ENCODE peak calls at places on chromosomes 6 and 20, in six cellular contexts. R is activated T-cell treated with anti-CD3 and anti-CD28 coated beads for 1 hour; G is activated CD4-positive, alpha-beta T cell treated with anti-CD3 and anti-CD28 coated beads for 1 hour; A is KG1; Z is AG20443; V is CD8-positive, alpha-beta T cell. P is an unnamed sample.

GRCh38 chr6:4274382-4275082 is 139.2 kb upstream of the ECI2 start:
- DNase-seq in Z (no peak), V (no peak), G (no peak), A (no peak), R (no peak), P (no peak)

GRCh38 chr20:43662943-43663655 is 3.8 kb upstream of the MYBL2 start:
- DNase-seq in Z (peak), G (no peak), R (no peak), A (no peak), V (no peak), P (peak)

GRCh38 chr6:131980791-131981623 is 29.8 kb upstream of the CCN2 start:
- DNase-seq in V (no peak), R (no peak), G (no peak), A (no peak), Z (no peak), P (no peak)

GRCh38 chr6:89986650-89987074 is 92.4 kb downstream of the GJA10 start:
- DNase-seq in R (no peak), Z (peak), G (no peak), A (no peak), V (no peak), P (no peak)

GRCh38 chr20:54793270-54793992 is 318.0 kb downstream of the DOK5 start:
- DNase-seq in V (no peak), A (no peak), Z (no peak), G (no peak), R (no peak), P (no peak)

GRCh38 chr6:145721144-145721543 is 14.2 kb downstream of the EPM2A start:
- DNase-seq in Z (no peak), R (no peak), G (no peak), V (no peak), A (no peak), P (no peak)

GRCh38 chr6:14468656-14469321 is 351.2 kb downstream of the CD83 start:
- DNase-seq in V (no peak), R (no peak), A (no peak), Z (no peak), G (no peak), P (no peak)

GRCh38 chr20:63123326-63123725 is 92.6 kb downstream of the YTHDF1 start:
- DNase-seq in R (no peak), Z (no peak), A (no peak), V (no peak), G (no peak), P (no peak)

GRCh38 chr6:28657756-28658465 is 132.2 kb downstream of the GPX5 start:
- DNase-seq in A (peak), Z (peak), V (no peak), G (no peak), R (peak), P (peak)

GRCh38 chr6:47654255-47654654 is 44.1 kb upstream of the ADGRF4 start:
- DNase-seq in A (no peak), R (no peak), Z (peak), V (no peak), G (no peak), P (no peak)

GRCh38 chr6:17640477-17640917 is 40.4 kb downstream of the FAM8A1 start:
- DNase-seq in A (no peak), G (no peak), Z (no peak), V (no peak), R (no peak), P (no peak)

GRCh38 chr6:33420493-33421343 is 853 bp downstream of the SYNGAP1 start:
- DNase-seq in G (no peak), Z (no peak), A (no peak), V (no peak), R (no peak), P (no peak)

GRCh38 chr6:135627092-135627715 is 129.7 kb upstream of the AHI1 start:
- DNase-seq in V (no peak), A (no peak), G (no peak), R (no peak), Z (no peak), P (no peak)

GRCh38 chr6:170291271-170292110 is 613 bp upstream of the DLL1 start:
- DNase-seq in A (no peak), V (peak), R (peak), Z (peak), G (no peak), P (no peak)

GRCh38 chr20:18684775-18685174 is 96.9 kb downstream of the DTD1 start:
- DNase-seq in G (no peak), A (no peak), R (no peak), V (no peak), Z (no peak), P (no peak)

GRCh38 chr6:89745728-89746127 is 73.9 kb downstream of the MDN1 start:
- DNase-seq in Z (peak), G (no peak), V (no peak), R (no peak), A (no peak), P (no peak)

GRCh38 chr6:31497595-31498476 is at the start of gene MICB:
- DNase-seq in G (peak), R (peak), V (peak), A (no peak), Z (peak), P (peak)

GRCh38 chr6:20827798-20828197 is 293.5 kb downstream of the CDKAL1 start:
- DNase-seq in Z (peak), A (no peak), R (no peak), V (no peak), G (no peak), P (no peak)

GRCh38 chr6:148396926-148397325 is 54.3 kb downstream of the SASH1 start:
- DNase-seq in Z (no peak), R (no peak), V (no peak), G (no peak), A (no peak), P (no peak)

GRCh38 chr6:28282923-28283322 is 1.6 kb downstream of the PGBD1 start:
- DNase-seq in A (no peak), G (no peak), V (no peak), Z (no peak), R (no peak), P (no peak)

GRCh38 chr20:34337982-34338756 is 24.9 kb upstream of the ITCH start:
- DNase-seq in R (no peak), G (no peak), Z (no peak), A (no peak), V (no peak), P (no peak)

GRCh38 chr6:148414836-148415235 is 72.2 kb downstream of the SASH1 start:
- DNase-seq in Z (peak), G (no peak), A (no peak), R (no peak), V (no peak), P (peak)